ENCODE peak calls at places on chromosomes 13 and 19, in nine cellular contexts. One of them, this sample, is unnamed.

GRCh38 chr19:1069009-1069779 is 2.2 kb downstream of the ARHGAP45 start:
- DNase-seq in hepatocyte: no peak
- DNase-seq in MM.1S: peak
- DNase-seq in PC-3: no peak
- DNase-seq in GM23248: no peak
- DNase-seq in neural progenitor cell: no peak
- DNase-seq in SK-N-SH: no peak
- DNase-seq in GM23338: no peak
- DNase-seq in HCT116: no peak
- DNase-seq in this sample: peak

GRCh38 chr13:107141767-107142166 is 573.8 kb upstream of the ARGLU1 start:
- DNase-seq in hepatocyte: no peak
- DNase-seq in MM.1S: no peak
- DNase-seq in PC-3: no peak
- DNase-seq in GM23248: no peak
- DNase-seq in neural progenitor cell: no peak
- DNase-seq in SK-N-SH: no peak
- DNase-seq in GM23338: no peak
- DNase-seq in HCT116: no peak
- DNase-seq in this sample: no peak

GRCh38 chr13:24865158-24865557 is 101.2 kb downstream of the RNF17 start:
- DNase-seq in hepatocyte: no peak
- DNase-seq in MM.1S: no peak
- DNase-seq in PC-3: peak
- DNase-seq in GM23248: peak
- DNase-seq in neural progenitor cell: no peak
- DNase-seq in SK-N-SH: no peak
- DNase-seq in GM23338: no peak
- DNase-seq in HCT116: no peak
- DNase-seq in this sample: peak

GRCh38 chr19:19948800-19949199 is 48.1 kb downstream of the ZNF93 start:
- DNase-seq in hepatocyte: no peak
- DNase-seq in MM.1S: no peak
- DNase-seq in PC-3: no peak
- DNase-seq in GM23248: no peak
- DNase-seq in neural progenitor cell: no peak
- DNase-seq in SK-N-SH: no peak
- DNase-seq in GM23338: no peak
- DNase-seq in HCT116: no peak
- DNase-seq in this sample: no peak

GRCh38 chr19:41307090-41307875 is 2.7 kb upstream of the CCDC97 start:
- DNase-seq in hepatocyte: no peak
- DNase-seq in MM.1S: no peak
- DNase-seq in PC-3: no peak
- DNase-seq in GM23248: no peak
- DNase-seq in neural progenitor cell: no peak
- DNase-seq in SK-N-SH: no peak
- DNase-seq in GM23338: no peak
- DNase-seq in HCT116: no peak
- DNase-seq in this sample: no peak

GRCh38 chr13:81406639-81407292 is 1065.8 kb upstream of the SPRY2 start:
- DNase-seq in hepatocyte: no peak
- DNase-seq in MM.1S: no peak
- DNase-seq in PC-3: no peak
- DNase-seq in GM23248: no peak
- DNase-seq in neural progenitor cell: no peak
- DNase-seq in SK-N-SH: no peak
- DNase-seq in GM23338: no peak
- DNase-seq in HCT116: no peak
- DNase-seq in this sample: no peak

GRCh38 chr13:50599927-50600326 is 243.6 kb downstream of the DLEU7 start:
- DNase-seq in hepatocyte: no peak
- DNase-seq in MM.1S: no peak
- DNase-seq in PC-3: no peak
- DNase-seq in GM23248: no peak
- DNase-seq in neural progenitor cell: no peak
- DNase-seq in SK-N-SH: no peak
- DNase-seq in GM23338: no peak
- DNase-seq in HCT116: no peak
- DNase-seq in this sample: no peak

GRCh38 chr13:35496761-35497386 is 20.4 kb upstream of the MAB21L1 start:
- DNase-seq in hepatocyte: no peak
- DNase-seq in MM.1S: no peak
- DNase-seq in PC-3: no peak
- DNase-seq in GM23248: peak
- DNase-seq in neural progenitor cell: no peak
- DNase-seq in SK-N-SH: no peak
- DNase-seq in GM23338: no peak
- DNase-seq in HCT116: no peak
- DNase-seq in this sample: no peak

GRCh38 chr13:29878101-29878500 is 27.7 kb upstream of the UBL3 start:
- DNase-seq in hepatocyte: no peak
- DNase-seq in MM.1S: no peak
- DNase-seq in PC-3: no peak
- DNase-seq in GM23248: no peak
- DNase-seq in neural progenitor cell: no peak
- DNase-seq in SK-N-SH: no peak
- DNase-seq in GM23338: no peak
- DNase-seq in HCT116: no peak
- DNase-seq in this sample: no peak

GRCh38 chr19:1395194-1396018 is 5.9 kb downstream of the GAMT start:
- DNase-seq in hepatocyte: no peak
- DNase-seq in MM.1S: no peak
- DNase-seq in PC-3: no peak
- DNase-seq in GM23248: no peak
- DNase-seq in neural progenitor cell: no peak
- DNase-seq in SK-N-SH: peak
- DNase-seq in GM23338: no peak
- DNase-seq in HCT116: no peak
- DNase-seq in this sample: no peak

GRCh38 chr13:80945328-80945727 is 604.4 kb upstream of the SPRY2 start:
- DNase-seq in hepatocyte: peak
- DNase-seq in MM.1S: no peak
- DNase-seq in PC-3: no peak
- DNase-seq in GM23248: no peak
- DNase-seq in neural progenitor cell: peak
- DNase-seq in SK-N-SH: peak
- DNase-seq in GM23338: peak
- DNase-seq in HCT116: no peak
- DNase-seq in this sample: no peak

GRCh38 chr19:28706693-28707092 is 506.3 kb downstream of the UQCRFS1 start:
- DNase-seq in hepatocyte: no peak
- DNase-seq in MM.1S: no peak
- DNase-seq in PC-3: peak
- DNase-seq in GM23248: no peak
- DNase-seq in neural progenitor cell: no peak
- DNase-seq in SK-N-SH: no peak
- DNase-seq in GM23338: no peak
- DNase-seq in HCT116: no peak
- DNase-seq in this sample: no peak

GRCh38 chr19:54448037-54448773 is 794 bp upstream of the LENG8 start:
- DNase-seq in hepatocyte: peak
- DNase-seq in MM.1S: peak
- DNase-seq in PC-3: peak
- DNase-seq in GM23248: peak
- DNase-seq in neural progenitor cell: peak
- DNase-seq in SK-N-SH: peak
- DNase-seq in GM23338: peak
- DNase-seq in HCT116: no peak
- DNase-seq in this sample: peak

GRCh38 chr13:100898431-100898830 is 223.8 kb upstream of the TMTC4 start:
- DNase-seq in hepatocyte: no peak
- DNase-seq in MM.1S: no peak
- DNase-seq in PC-3: no peak
- DNase-seq in GM23248: peak
- DNase-seq in neural progenitor cell: no peak
- DNase-seq in SK-N-SH: no peak
- DNase-seq in GM23338: no peak
- DNase-seq in HCT116: no peak
- DNase-seq in this sample: no peak

GRCh38 chr19:31261651-31262331 is 87.4 kb downstream of the TSHZ3 start:
- DNase-seq in hepatocyte: no peak
- DNase-seq in MM.1S: no peak
- DNase-seq in PC-3: no peak
- DNase-seq in GM23248: peak
- DNase-seq in neural progenitor cell: no peak
- DNase-seq in SK-N-SH: no peak
- DNase-seq in GM23338: no peak
- DNase-seq in HCT116: no peak
- DNase-seq in this sample: no peak

GRCh38 chr13:28313579-28313978 is 175.2 kb downstream of the PAN3 start:
- DNase-seq in hepatocyte: peak
- DNase-seq in MM.1S: no peak
- DNase-seq in PC-3: no peak
- DNase-seq in GM23248: peak
- DNase-seq in neural progenitor cell: peak
- DNase-seq in SK-N-SH: no peak
- DNase-seq in GM23338: peak
- DNase-seq in HCT116: peak
- DNase-seq in this sample: peak

DNA sequence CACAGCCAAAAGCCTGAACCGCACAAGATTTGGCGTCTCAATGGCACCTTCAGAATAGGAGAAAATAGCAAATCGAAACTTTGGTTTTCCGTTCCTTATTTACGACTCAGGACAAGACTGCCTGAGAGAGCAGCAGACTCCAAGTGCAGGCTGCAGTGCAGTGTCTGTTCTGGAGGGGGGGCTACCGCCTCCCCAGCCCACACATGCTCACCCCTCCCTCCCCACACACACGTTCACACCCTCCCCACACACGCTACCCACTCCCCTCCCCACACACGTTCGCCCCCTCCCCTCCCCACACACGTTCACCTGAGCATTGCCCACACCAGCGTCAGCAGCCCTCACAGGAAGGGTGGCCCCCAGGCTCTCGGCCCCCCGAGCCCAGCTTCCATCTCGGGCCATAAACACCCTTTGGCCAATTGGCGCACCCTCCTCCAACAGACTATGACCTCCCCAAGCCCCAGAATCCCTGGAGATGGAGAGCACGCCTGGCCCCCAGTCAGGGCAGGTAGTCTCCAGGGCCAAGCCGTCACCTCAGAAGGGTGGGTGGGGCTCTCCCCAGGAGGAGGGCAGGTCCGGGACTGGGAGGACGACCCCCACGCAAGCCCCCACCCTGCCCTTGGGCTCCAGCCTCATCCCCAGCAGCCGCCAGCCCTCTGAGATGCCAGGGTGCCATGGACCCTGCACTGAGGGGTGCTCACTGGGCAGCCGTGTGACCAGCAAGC is 27.6 kb downstream of the RASA3 start:
- DNase-seq in hepatocyte: no peak
- DNase-seq in MM.1S: no peak
- DNase-seq in PC-3: no peak
- DNase-seq in GM23248: peak
- DNase-seq in neural progenitor cell: no peak
- DNase-seq in SK-N-SH: peak
- DNase-seq in GM23338: no peak
- DNase-seq in HCT116: no peak
- DNase-seq in this sample: no peak
- TF ChIP-seq EZH2phosphoT487 in hepatocyte: no peak
- TF ChIP-seq EZH2phosphoT487 in MM.1S: no peak
- TF ChIP-seq EZH2phosphoT487 in PC-3: no peak
- TF ChIP-seq EZH2phosphoT487 in GM23248: no peak
- TF ChIP-seq EZH2phosphoT487 in neural progenitor cell: no peak
- TF ChIP-seq EZH2phosphoT487 in SK-N-SH: no peak
- TF ChIP-seq EZH2phosphoT487 in GM23338: no peak
- TF ChIP-seq EZH2phosphoT487 in HCT116: no peak
- TF ChIP-seq EZH2phosphoT487 in this sample: no peak

DNA sequence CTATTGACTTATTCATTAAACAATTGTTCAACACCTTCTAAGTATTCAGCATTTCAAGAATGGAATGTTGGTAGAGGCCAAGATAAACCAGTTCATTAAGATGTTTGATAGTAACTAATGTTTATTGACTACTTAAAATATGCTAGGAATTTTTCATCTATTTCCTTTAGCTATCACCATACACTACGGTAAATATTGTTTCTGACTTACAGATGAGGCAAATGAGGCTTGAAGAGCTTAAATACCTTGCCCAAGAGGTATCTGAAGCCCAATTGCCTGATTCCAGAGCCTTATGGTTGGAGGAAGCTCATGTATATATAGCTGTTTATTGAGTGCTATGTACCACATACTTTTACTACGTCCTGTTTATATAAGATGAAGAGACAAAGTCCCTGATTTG is 286.2 kb downstream of the NDFIP2 start:
- DNase-seq in hepatocyte: no peak
- DNase-seq in MM.1S: no peak
- DNase-seq in PC-3: peak
- DNase-seq in GM23248: no peak
- DNase-seq in neural progenitor cell: no peak
- DNase-seq in SK-N-SH: no peak
- DNase-seq in GM23338: no peak
- DNase-seq in HCT116: no peak
- DNase-seq in this sample: no peak
- TF ChIP-seq EZH2phosphoT487 in hepatocyte: no peak
- TF ChIP-seq EZH2phosphoT487 in MM.1S: no peak
- TF ChIP-seq EZH2phosphoT487 in PC-3: no peak
- TF ChIP-seq EZH2phosphoT487 in GM23248: no peak
- TF ChIP-seq EZH2phosphoT487 in neural progenitor cell: no peak
- TF ChIP-seq EZH2phosphoT487 in SK-N-SH: no peak
- TF ChIP-seq EZH2phosphoT487 in GM23338: no peak
- TF ChIP-seq EZH2phosphoT487 in HCT116: no peak
- TF ChIP-seq EZH2phosphoT487 in this sample: no peak

DNA sequence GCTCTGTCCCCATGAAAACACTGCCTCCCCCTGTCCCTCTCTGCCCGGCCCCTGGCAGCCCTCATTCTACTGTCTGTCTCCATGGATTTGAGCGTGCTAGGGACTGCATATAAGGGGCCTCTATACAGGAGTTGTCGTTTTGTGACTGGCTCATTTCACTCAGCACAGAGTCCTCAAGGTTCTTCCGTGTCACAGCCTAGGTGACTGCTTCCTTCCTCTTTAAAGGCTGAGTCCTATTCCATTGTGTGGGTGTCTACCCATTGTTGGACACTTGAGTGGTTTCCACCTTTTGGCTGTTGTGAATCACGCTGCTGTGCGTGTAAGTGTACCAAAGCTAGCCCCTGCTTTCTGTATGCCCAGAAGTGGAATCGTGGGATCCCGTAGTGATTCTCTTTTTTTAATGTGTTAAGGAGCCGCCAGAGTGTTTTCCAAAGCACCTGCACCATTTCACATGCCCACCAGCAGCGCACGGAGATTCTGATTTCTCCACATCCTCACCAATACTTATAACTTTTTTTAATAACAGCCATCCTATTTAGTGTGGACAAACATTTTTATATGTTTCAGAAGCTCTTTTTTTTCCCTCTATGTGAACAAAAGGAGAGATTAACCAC is 116.7 kb downstream of the COL4A2 start:
- DNase-seq in hepatocyte: no peak
- DNase-seq in MM.1S: no peak
- DNase-seq in PC-3: no peak
- DNase-seq in GM23248: no peak
- DNase-seq in neural progenitor cell: no peak
- DNase-seq in SK-N-SH: no peak
- DNase-seq in GM23338: no peak
- DNase-seq in HCT116: no peak
- DNase-seq in this sample: no peak
- TF ChIP-seq EZH2phosphoT487 in hepatocyte: no peak
- TF ChIP-seq EZH2phosphoT487 in MM.1S: no peak
- TF ChIP-seq EZH2phosphoT487 in PC-3: no peak
- TF ChIP-seq EZH2phosphoT487 in GM23248: no peak
- TF ChIP-seq EZH2phosphoT487 in neural progenitor cell: no peak
- TF ChIP-seq EZH2phosphoT487 in SK-N-SH: no peak
- TF ChIP-seq EZH2phosphoT487 in GM23338: no peak
- TF ChIP-seq EZH2phosphoT487 in HCT116: no peak
- TF ChIP-seq EZH2phosphoT487 in this sample: no peak

GRCh38 chr13:51795419-51795818 is 8.5 kb downstream of the DHRS12 start:
- DNase-seq in hepatocyte: no peak
- DNase-seq in MM.1S: no peak
- DNase-seq in PC-3: no peak
- DNase-seq in GM23248: no peak
- DNase-seq in neural progenitor cell: no peak
- DNase-seq in SK-N-SH: no peak
- DNase-seq in GM23338: no peak
- DNase-seq in HCT116: no peak
- DNase-seq in this sample: no peak
- TF ChIP-seq EZH2phosphoT487 in hepatocyte: no peak
- TF ChIP-seq EZH2phosphoT487 in MM.1S: no peak
- TF ChIP-seq EZH2phosphoT487 in PC-3: no peak
- TF ChIP-seq EZH2phosphoT487 in GM23248: no peak
- TF ChIP-seq EZH2phosphoT487 in neural progenitor cell: no peak
- TF ChIP-seq EZH2phosphoT487 in SK-N-SH: no peak
- TF ChIP-seq EZH2phosphoT487 in GM23338: no peak
- TF ChIP-seq EZH2phosphoT487 in HCT116: no peak
- TF ChIP-seq EZH2phosphoT487 in this sample: no peak